ENCODE peak calls at places on chromosome 19, in five cellular contexts. U is effector memory CD8-positive, alpha-beta T cell; J is AG09319; E is left ventricle myocardium inferior; S is ovary. A is an unnamed sample.

GRCh38 chr19:38458991-38459390 is 25.5 kb downstream of the RYR1 start:
- DNase-seq in U (no peak), J (no peak), E (no peak), S (no peak), A (no peak)

GRCh38 chr19:43465468-43466120 is at the start of gene LYPD3:
- DNase-seq in U (no peak), J (no peak), E (no peak), S (peak), A (no peak)

GRCh38 chr19:40279761-40280607 is 5.2 kb downstream of the AKT2 start:
- DNase-seq in U (no peak), J (no peak), E (no peak), S (no peak), A (no peak)

GRCh38 chr19:3129112-3129511 is 6.7 kb upstream of the GNA15 start:
- DNase-seq in U (no peak), J (peak), E (no peak), S (no peak), A (no peak)

GRCh38 chr19:55554302-55554701 is 9.0 kb upstream of the SBK3 start:
- DNase-seq in U (no peak), J (no peak), E (no peak), S (no peak), A (no peak)

GRCh38 chr19:16078759-16079707 is 2.7 kb downstream of the TPM4 start:
- DNase-seq in U (peak), J (peak), E (peak), S (peak), A (peak)

GRCh38 chr19:3608079-3608641 is 1.5 kb upstream of the TBXA2R start:
- DNase-seq in U (no peak), J (no peak), E (no peak), S (no peak), A (no peak)

GRCh38 chr19:55085923-55086715 is 10.4 kb downstream of the EPS8L1 start:
- DNase-seq in U (no peak), J (no peak), E (no peak), S (no peak), A (peak)

GRCh38 chr19:3249408-3249807 is 24.9 kb downstream of the CELF5 start:
- DNase-seq in U (no peak), J (no peak), E (no peak), S (no peak), A (no peak)

GRCh38 chr19:501646-502045 is 5.4 kb downstream of the MADCAM1 start:
- DNase-seq in U (no peak), J (no peak), E (no peak), S (no peak), A (no peak)

GRCh38 chr19:45630463-45630862 is 8.7 kb downstream of the EML2 start:
- DNase-seq in U (no peak), J (no peak), E (no peak), S (no peak), A (peak)

GRCh38 chr19:11416346-11417052 is 2.6 kb downstream of the RGL3 start:
- DNase-seq in U (no peak), J (no peak), E (no peak), S (no peak), A (no peak)